ENCODE peak calls at places on chromosomes 12 and 14, in five cellular contexts. B is GM03348, M is SJSA1, E is immature natural killer cell, L is AG09309. U is an unnamed sample.

GRCh38 chr14:103880334-103880985 is 33.1 kb upstream of the PPP1R13B start:
- DNase-seq in B (peak), M (peak), E (peak), L (peak), U (peak)

GRCh38 chr12:106764738-106765137 is 9.7 kb upstream of the RIC8B start:
- DNase-seq in B (no peak), M (no peak), E (no peak), L (no peak), U (no peak)

GRCh38 chr12:28759334-28759733 is 389.7 kb upstream of the FAR2 start:
- DNase-seq in B (peak), M (no peak), E (no peak), L (peak), U (no peak)

GRCh38 chr12:50986961-50987737 is 34.8 kb downstream of the HIGD1C start:
- DNase-seq in B (peak), M (no peak), E (peak), L (no peak), U (peak)

GRCh38 chr12:93913845-93914244 is 234.5 kb upstream of the PLXNC1 start:
- DNase-seq in B (no peak), M (no peak), E (no peak), L (peak), U (no peak)

GRCh38 chr14:91258021-91258618 is 13.6 kb upstream of the GPR68 start:
- DNase-seq in B (peak), M (no peak), E (no peak), L (peak), U (no peak)

GRCh38 chr14:84375235-84375634 is 1154.7 kb upstream of the FLRT2 start:
- DNase-seq in B (no peak), M (no peak), E (no peak), L (no peak), U (no peak)

GRCh38 chr14:62126885-62127478 is 364.8 kb downstream of the SNAPC1 start:
- DNase-seq in B (peak), M (no peak), E (peak), L (peak), U (peak)

GRCh38 chr12:271165-271564 is 8.5 kb upstream of the SLC6A13 start:
- DNase-seq in B (no peak), M (no peak), E (no peak), L (no peak), U (no peak)

GRCh38 chr14:76761198-76761848 is at the start of gene VASH1:
- DNase-seq in B (peak), M (peak), E (peak), L (peak), U (peak)

GRCh38 chr14:58918066-58918465 is 270.4 kb upstream of the DAAM1 start:
- DNase-seq in B (peak), M (peak), E (no peak), L (no peak), U (no peak)

GRCh38 chr14:68476212-68476964 is 316.5 kb downstream of the ZFP36L1 start:
- DNase-seq in B (peak), M (no peak), E (no peak), L (peak), U (no peak)

GRCh38 chr14:79491161-79491560 is 720.1 kb downstream of the DIO2 start:
- DNase-seq in B (no peak), M (no peak), E (no peak), L (no peak), U (no peak)

GRCh38 chr12:42199007-42199406 is 39.0 kb downstream of the YAF2 start:
- DNase-seq in B (no peak), M (no peak), E (no peak), L (no peak), U (no peak)

GRCh38 chr14:32507029-32507984 is 178.2 kb downstream of the AKAP6 start:
- DNase-seq in B (peak), M (peak), E (no peak), L (peak), U (no peak)

GRCh38 chr14:26323781-26324363 is 274.0 kb downstream of the NOVA1 start:
- DNase-seq in B (no peak), M (no peak), E (no peak), L (no peak), U (no peak)

GRCh38 chr14:103879570-103880333 is 32.4 kb upstream of the PPP1R13B start:
- DNase-seq in B (peak), M (no peak), E (no peak), L (no peak), U (peak)

GRCh38 chr14:64765740-64766302 is 61.6 kb downstream of the PLEKHG3 start:
- DNase-seq in B (no peak), M (no peak), E (no peak), L (no peak), U (no peak)

U was measured in SK-N-SH.